ENCODE peak calls at places on chromosome 15, in nine cellular contexts. K, D, N, A, M, Y, C, W and U are unnamed samples.
A peak's percentile ranks its signal among the peaks of the same experiment; 100 is the strongest.

GRCh38 chr15:88655780-88656488 is 17.1 kb downstream of the ISG20 start:
- DNase-seq in W (no peak), C (no peak), M (no peak), Y (no peak), D (peak; percentile 49), A (no peak), N (no peak), K (no peak), U (no peak)

GRCh38 chr15:32787949-32788348 is 70.1 kb downstream of the GREM1 start:
- DNase-seq in D (no peak), N (no peak), K (no peak), C (no peak), M (no peak), Y (no peak), W (no peak), A (no peak), U (no peak)

GRCh38 chr15:99616773-99617342 is 51.1 kb downstream of the MEF2A start:
- DNase-seq in D (no peak), K (no peak), C (no peak), M (no peak), W (no peak), A (no peak), N (no peak), Y (no peak), U (no peak)

GRCh38 chr15:40445411-40446055 is 4.8 kb downstream of the BAHD1 start:
- DNase-seq in N (no peak), K (no peak), C (no peak), W (no peak), Y (no peak), M (no peak), D (no peak), A (no peak), U (peak; percentile 53)

GRCh38 chr15:38072507-38073277 is 138.3 kb downstream of the TMCO5A start:
- DNase-seq in N (no peak), D (peak; percentile 92), W (no peak), A (peak; percentile 60), M (peak; percentile 56), C (peak; percentile 91), Y (peak; percentile 65), K (peak; percentile 91), U (peak; percentile 77)

GRCh38 chr15:69576035-69576526 is 123.5 kb downstream of the RPLP1 start:
- DNase-seq in D (no peak), N (peak; percentile 47), Y (peak; percentile 83), K (peak; percentile 17), W (peak; percentile 45), A (peak; percentile 34), C (peak; percentile 54), M (no peak), U (peak; percentile 16)

GRCh38 chr15:65806387-65806786 is 14.3 kb upstream of the DENND4A start:
- DNase-seq in K (no peak), C (no peak), Y (no peak), W (no peak), M (no peak), D (no peak), N (no peak), A (no peak), U (no peak)

GRCh38 chr15:60122691-60123090 is 118.6 kb downstream of the FOXB1 start:
- DNase-seq in C (no peak), M (no peak), K (no peak), N (no peak), W (no peak), A (no peak), Y (no peak), D (no peak), U (no peak)

GRCh38 chr15:58346361-58346760 is 85.4 kb upstream of the LIPC start:
- DNase-seq in Y (no peak), M (no peak), A (no peak), N (no peak), C (no peak), W (no peak), K (no peak), D (no peak), U (peak; percentile 94)

GRCh38 chr15:89680282-89680873 is 1.2 kb upstream of the PLIN1 start:
- DNase-seq in M (no peak), W (no peak), K (no peak), C (no peak), A (no peak), Y (no peak), D (no peak), N (no peak), U (peak; percentile 84)

GRCh38 chr15:50764331-50765201 is 940 bp downstream of the SPPL2A start:
- DNase-seq in M (no peak), C (no peak), K (no peak), W (no peak), D (no peak), A (no peak), N (no peak), Y (no peak), U (no peak)

GRCh38 chr15:62560943-62561571 is 396.0 kb upstream of the C2CD4B start:
- DNase-seq in N (no peak), K (no peak), A (no peak), W (no peak), Y (no peak), M (no peak), C (peak; percentile 31), D (no peak), U (no peak)

GRCh38 chr15:91694829-91695205 is 158.7 kb upstream of the SLCO3A1 start:
- DNase-seq in W (no peak), Y (no peak), D (no peak), C (no peak), A (no peak), K (no peak), N (no peak), M (no peak), U (peak; percentile 69)

GRCh38 chr15:60017538-60018199 is 13.6 kb downstream of the FOXB1 start:
- DNase-seq in M (no peak), A (no peak), W (no peak), C (no peak), Y (no peak), D (no peak), K (no peak), N (no peak), U (no peak)

GRCh38 chr15:85956515-85957275 is 123.0 kb upstream of the AGBL1 start:
- DNase-seq in D (no peak), K (no peak), A (no peak), C (no peak), M (no peak), N (no peak), W (no peak), Y (no peak), U (peak; percentile 16)

GRCh38 chr15:88375234-88375926 is 91.8 kb downstream of the MRPL46 start:
- DNase-seq in Y (no peak), D (no peak), N (no peak), W (no peak), A (no peak), K (peak; percentile 8), M (no peak), C (no peak), U (peak; percentile 80)

GRCh38 chr15:45157974-45158373 is 28.2 kb downstream of the DUOX1 start:
- DNase-seq in D (no peak), N (no peak), W (no peak), A (no peak), K (peak; percentile 45), Y (no peak), C (no peak), M (no peak), U (peak; percentile 85)

GRCh38 chr15:67999320-68000100 is 54.6 kb upstream of the PIAS1 start:
- DNase-seq in D (no peak), A (no peak), N (no peak), Y (no peak), C (no peak), K (no peak), W (no peak), M (no peak), U (no peak)

GRCh38 chr15:98395974-98396627 is 252.2 kb upstream of the IGF1R start:
- DNase-seq in W (no peak), D (no peak), A (no peak), Y (no peak), M (no peak), C (no peak), N (no peak), K (no peak), U (no peak)

GRCh38 chr15:101124731-101125558 is 126.9 kb downstream of the CHSY1 start:
- DNase-seq in Y (no peak), C (no peak), K (no peak), N (no peak), W (no peak), M (no peak), D (no peak), A (no peak), U (peak; percentile 94)

GRCh38 chr15:36501063-36501678 is 78.3 kb upstream of the CDIN1 start:
- DNase-seq in C (peak; percentile 14), W (no peak), M (no peak), A (peak; percentile 83), Y (peak; percentile 51), D (no peak), N (no peak), K (peak; percentile 51), U (peak; percentile 76)

GRCh38 chr15:50828610-50829206 is 63.2 kb upstream of the SPPL2A start:
- DNase-seq in N (no peak), A (no peak), W (no peak), C (no peak), M (no peak), D (no peak), K (peak; percentile 35), Y (no peak), U (peak; percentile 95)

GRCh38 chr15:81747026-81747425 is 298.8 kb downstream of the MEX3B start:
- DNase-seq in A (no peak), W (no peak), M (no peak), C (no peak), K (no peak), N (no peak), D (no peak), Y (no peak), U (no peak)

GRCh38 chr15:38706956-38707355 is 142.3 kb upstream of the RASGRP1 start:
- DNase-seq in W (no peak), Y (no peak), D (no peak), M (no peak), A (no peak), N (no peak), K (no peak), C (no peak), U (no peak)

GRCh38 chr15:65095011-65095746 is 18.6 kb downstream of the KBTBD13 start:
- DNase-seq in W (peak; percentile 1), K (no peak), Y (no peak), N (no peak), C (no peak), D (peak; percentile 73), M (no peak), A (no peak), U (no peak)